ENCODE peak calls at places on chromosomes 16 and 17, in six cellular contexts. W is cardiac muscle cell; J is mesothelial cell of epicardium; S is bronchial epithelial cell; U is CD8-positive, alpha-beta T cell; O is ovary. Q is an unnamed sample.

GRCh38 chr16:53034306-53034705 is 18.4 kb downstream of the CHD9NB start:
- DNase-seq in S (peak), J (no peak), W (no peak), U (no peak), O (no peak), Q (no peak)

GRCh38 chr16:27641260-27641659 is 91.3 kb downstream of the KATNIP start:
- DNase-seq in S (no peak), U (no peak), W (no peak), O (no peak), J (no peak), Q (no peak)

GRCh38 chr16:70570967-70571570 is 47.5 kb downstream of the SF3B3 start:
- DNase-seq in O (no peak), U (no peak), J (no peak), W (no peak), S (no peak), Q (no peak)

GRCh38 chr16:78962457-78962929 is 638.0 kb downstream of the MAF start:
- DNase-seq in S (peak), O (no peak), W (no peak), U (no peak), J (no peak), Q (no peak)

GRCh38 chr17:4600563-4600962 is 16.2 kb downstream of the SMTNL2 start:
- DNase-seq in J (no peak), W (peak), O (no peak), S (no peak), U (no peak), Q (peak)

GRCh38 chr17:56176101-56176500 is 22.8 kb downstream of the ANKFN1 start:
- DNase-seq in O (no peak), S (no peak), U (no peak), J (no peak), W (no peak), Q (no peak)

GRCh38 chr16:9965079-9965478 is 217.1 kb downstream of the GRIN2A start:
- DNase-seq in U (no peak), O (no peak), W (no peak), S (no peak), J (no peak), Q (no peak)

GRCh38 chr16:87854907-87855683 is 14.2 kb downstream of the SLC7A5 start:
- DNase-seq in O (no peak), W (no peak), S (no peak), U (no peak), J (no peak), Q (no peak)

GRCh38 chr17:69639096-69639495 is 224.6 kb downstream of the MAP2K6 start:
- DNase-seq in O (no peak), S (peak), U (no peak), J (no peak), W (no peak), Q (no peak)

GRCh38 chr16:87635541-87636049 is 33.3 kb downstream of the JPH3 start:
- DNase-seq in J (no peak), W (peak), S (peak), O (peak), U (peak), Q (peak)

GRCh38 chr16:47971225-47971624 is 184.6 kb downstream of the ABCC12 start:
- DNase-seq in O (no peak), J (no peak), S (no peak), U (no peak), W (no peak), Q (no peak)

GRCh38 chr16:49097964-49098363 is 183.7 kb downstream of the CBLN1 start:
- DNase-seq in S (no peak), O (no peak), U (no peak), J (no peak), W (no peak), Q (no peak)

GRCh38 chr17:74332017-74332650 is 6.1 kb downstream of the KIF19 start:
- DNase-seq in S (no peak), J (no peak), U (no peak), O (no peak), W (no peak), Q (no peak)

GRCh38 chr16:10172848-10173655 is 9.2 kb downstream of the GRIN2A start:
- DNase-seq in O (no peak), S (no peak), U (no peak), J (no peak), W (no peak), Q (no peak)

GRCh38 chr17:1574697-1575471 is 12.3 kb upstream of the PITPNA start:
- DNase-seq in J (no peak), O (no peak), U (no peak), S (no peak), W (no peak), Q (no peak)

GRCh38 chr16:87576191-87576590 is 26.1 kb upstream of the JPH3 start:
- DNase-seq in S (no peak), W (no peak), J (no peak), U (no peak), O (no peak), Q (no peak)

GRCh38 chr17:33175565-33175964 is 117.5 kb downstream of the ASIC2 start:
- DNase-seq in U (no peak), J (no peak), O (no peak), S (no peak), W (no peak), Q (no peak)

GRCh38 chr17:71432378-71433315 is 688.2 kb upstream of the SOX9 start:
- DNase-seq in U (no peak), O (no peak), S (peak), J (no peak), W (no peak), Q (no peak)

GRCh38 chr16:23587726-23588125 is 8.4 kb downstream of the NDUFAB1 start:
- DNase-seq in O (no peak), W (no peak), U (no peak), S (no peak), J (no peak), Q (no peak)

GRCh38 chr17:74430706-74431567 is 951 bp upstream of the GPRC5C start:
- DNase-seq in O (peak), S (peak), U (no peak), J (peak), W (peak), Q (peak)

GRCh38 chr16:75086281-75086680 is 30.3 kb downstream of the LDHD start:
- DNase-seq in W (no peak), J (no peak), S (no peak), U (no peak), O (no peak), Q (no peak)

GRCh38 chr17:80811181-80812105 is 180.2 kb upstream of the CHMP6 start:
- DNase-seq in W (no peak), S (no peak), J (no peak), O (no peak), U (no peak), Q (no peak)

GRCh38 chr17:19671433-19671832 is 22.9 kb downstream of the ALDH3A2 start:
- DNase-seq in J (no peak), S (no peak), W (no peak), O (no peak), U (no peak), Q (no peak)

GRCh38 chr17:2705263-2705662 is 6.3 kb downstream of the CLUH start:
- DNase-seq in W (no peak), S (no peak), O (no peak), U (no peak), J (no peak), Q (no peak)

GRCh38 chr17:82582709-82583108 is 63.2 kb downstream of the FOXK2 start:
- DNase-seq in W (no peak), S (no peak), U (no peak), J (no peak), O (no peak), Q (no peak)

GRCh38 chr16:13084331-13084730 is 182.9 kb downstream of the SHISA9 start:
- DNase-seq in O (no peak), W (no peak), S (no peak), J (no peak), U (no peak), Q (no peak)

GRCh38 chr17:3695723-3696411 is at the start of gene P2RX5:
- DNase-seq in O (no peak), J (no peak), S (no peak), U (peak), W (peak), Q (peak)

GRCh38 chr17:6953689-6954088 is 42.2 kb upstream of the ALOX12 start:
- DNase-seq in U (no peak), J (no peak), W (no peak), O (no peak), S (peak), Q (no peak)

GRCh38 chr17:40086150-40087044 is 14.0 kb downstream of the NR1D1 start:
- DNase-seq in J (no peak), O (peak), U (peak), W (peak), S (no peak), Q (peak)

GRCh38 chr16:78462261-78463208 is 363.1 kb downstream of the WWOX start:
- DNase-seq in U (no peak), J (no peak), S (no peak), O (no peak), W (no peak), Q (peak)

GRCh38 chr16:84975066-84975465 is 36.3 kb downstream of the ZDHHC7 start:
- DNase-seq in O (no peak), J (no peak), U (no peak), S (no peak), W (no peak), Q (no peak)

GRCh38 chr16:20404637-20405036 is at the start of gene PDILT:
- DNase-seq in S (no peak), W (no peak), O (no peak), J (no peak), U (no peak), Q (no peak)

GRCh38 chr16:88057656-88058055 is 106.4 kb downstream of the BANP start:
- DNase-seq in S (no peak), U (no peak), W (no peak), J (peak), O (no peak), Q (peak)

GRCh38 chr16:53673189-53673588 is 30.5 kb downstream of the RPGRIP1L start:
- DNase-seq in J (no peak), U (no peak), O (no peak), W (no peak), S (no peak), Q (no peak)

GRCh38 chr17:76529224-76529642 is 8.3 kb downstream of the CYGB start:
- DNase-seq in W (no peak), U (no peak), O (peak), S (peak), J (no peak), Q (no peak)

GRCh38 chr16:86220552-86220951 is 289.8 kb upstream of the FOXF1 start:
- DNase-seq in U (no peak), O (no peak), J (no peak), S (no peak), W (no peak), Q (no peak)

GRCh38 chr17:7207120-7208001 is 12.3 kb downstream of the DLG4 start:
- DNase-seq in J (no peak), W (no peak), S (no peak), U (no peak), O (peak), Q (no peak)

DNA sequence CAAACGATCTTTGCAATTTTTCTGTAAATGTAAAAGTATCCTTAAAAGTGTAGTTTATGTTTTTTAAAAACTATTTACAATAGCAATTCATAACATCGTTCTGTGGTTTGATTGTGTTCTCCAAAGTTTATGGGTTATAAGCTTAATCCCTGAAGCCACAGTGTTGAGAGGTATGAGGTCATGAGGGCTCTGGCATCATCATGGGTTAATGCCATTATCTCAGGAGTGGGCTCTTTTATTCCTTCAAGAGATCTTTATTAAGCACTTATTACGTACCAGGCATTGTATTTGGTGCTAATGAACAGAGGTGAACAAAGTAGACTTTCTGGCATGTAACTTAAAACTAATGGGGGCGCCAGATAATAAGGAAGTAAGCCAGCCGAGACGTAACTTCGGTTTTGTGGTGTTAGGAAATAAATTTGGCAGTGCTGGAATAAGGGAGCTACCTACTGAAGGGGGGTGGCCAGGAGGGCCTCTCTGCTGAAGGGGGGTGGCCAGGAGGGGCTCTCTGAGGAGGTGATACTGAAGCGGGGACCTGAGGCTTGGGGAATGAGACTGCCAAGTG is 158.1 kb downstream of the VPS53 start:
- DNase-seq in U (no peak), O (no peak), J (no peak), S (no peak), W (no peak), Q (no peak)
- TF ChIP-seq CTCF in U (no peak), O (no peak), J (no peak), S (no peak), W (peak), Q (no peak)

DNA sequence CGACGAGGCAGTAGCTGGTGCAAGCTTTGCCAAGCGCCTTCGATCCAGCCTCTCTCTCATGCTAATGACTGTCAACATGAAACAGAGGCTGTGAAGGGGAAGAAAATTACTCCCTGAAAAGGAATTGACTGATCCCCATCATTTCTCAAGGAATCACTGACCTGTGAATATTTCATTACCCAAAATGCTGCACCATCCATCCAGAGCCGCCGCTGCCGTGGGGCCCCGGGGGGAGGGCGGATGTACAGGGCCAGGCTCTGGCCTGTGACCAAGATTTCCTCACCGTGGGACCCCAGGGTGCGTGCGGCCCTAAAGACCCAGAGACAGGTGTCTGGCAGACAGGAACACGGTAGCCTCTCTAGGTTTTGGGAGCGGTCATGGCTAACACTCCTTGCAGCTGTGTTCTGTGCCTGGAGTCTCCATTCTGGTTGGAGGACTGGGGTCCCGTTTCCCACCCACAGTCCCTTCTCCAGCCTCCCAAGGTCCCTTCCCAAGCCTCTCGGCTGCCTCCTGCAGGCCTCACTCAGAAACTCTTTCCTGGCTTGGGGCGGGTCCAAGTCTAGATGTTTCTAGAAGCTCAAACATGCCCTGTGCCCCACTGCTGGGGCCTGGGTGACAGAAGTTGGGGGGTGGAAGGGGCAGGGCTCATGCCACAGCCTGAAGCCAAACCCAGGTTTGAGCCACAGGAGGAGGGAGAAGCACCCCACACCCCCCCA is 73.3 kb downstream of the ENGASE start:
- DNase-seq in O (no peak), W (no peak), S (no peak), J (no peak), U (no peak), Q (no peak)
- TF ChIP-seq CTCF in O (no peak), W (no peak), S (no peak), J (no peak), U (no peak), Q (no peak)

GRCh38 chr17:9115446-9116265 is 94.3 kb downstream of the NTN1 start:
- DNase-seq in J (no peak), S (peak), O (peak), U (peak), W (peak), Q (peak)
- TF ChIP-seq CTCF in J (no peak), S (peak), O (no peak), U (no peak), W (peak), Q (no peak)

GRCh38 chr17:58270476-58271290 is 10.1 kb downstream of the MPO start:
- DNase-seq in S (no peak), W (no peak), J (no peak), U (no peak), O (no peak), Q (no peak)
- TF ChIP-seq CTCF in S (peak), W (peak), J (no peak), U (no peak), O (no peak), Q (peak)

GRCh38 chr16:67248401-67249177 is at the start of gene SLC9A5:
- DNase-seq in U (no peak), J (no peak), O (no peak), S (no peak), W (peak), Q (peak)
- TF ChIP-seq CTCF in U (no peak), J (no peak), O (peak), S (peak), W (no peak), Q (no peak)

GRCh38 chr17:38910325-38910724 is 15.1 kb upstream of the LASP1NB start:
- DNase-seq in J (no peak), S (no peak), O (no peak), W (no peak), U (no peak), Q (no peak)

GRCh38 chr17:38905375-38905774 is 20.0 kb upstream of the LASP1NB start:
- DNase-seq in W (no peak), O (no peak), J (no peak), U (no peak), S (no peak), Q (no peak)

GRCh38 chr17:38908676-38909181 is 16.7 kb upstream of the LASP1NB start:
- DNase-seq in U (no peak), S (peak), O (peak), J (no peak), W (no peak), Q (no peak)

GRCh38 chr17:38906429-38907172 is 18.8 kb upstream of the LASP1NB start:
- DNase-seq in J (no peak), O (no peak), U (no peak), W (no peak), S (no peak), Q (no peak)

GRCh38 chr17:38907930-38908675 is 17.3 kb upstream of the LASP1NB start:
- DNase-seq in J (no peak), U (no peak), W (no peak), O (no peak), S (peak), Q (no peak)
- TF ChIP-seq CTCF in J (no peak), U (no peak), W (no peak), O (no peak), S (no peak), Q (no peak)

DNA sequence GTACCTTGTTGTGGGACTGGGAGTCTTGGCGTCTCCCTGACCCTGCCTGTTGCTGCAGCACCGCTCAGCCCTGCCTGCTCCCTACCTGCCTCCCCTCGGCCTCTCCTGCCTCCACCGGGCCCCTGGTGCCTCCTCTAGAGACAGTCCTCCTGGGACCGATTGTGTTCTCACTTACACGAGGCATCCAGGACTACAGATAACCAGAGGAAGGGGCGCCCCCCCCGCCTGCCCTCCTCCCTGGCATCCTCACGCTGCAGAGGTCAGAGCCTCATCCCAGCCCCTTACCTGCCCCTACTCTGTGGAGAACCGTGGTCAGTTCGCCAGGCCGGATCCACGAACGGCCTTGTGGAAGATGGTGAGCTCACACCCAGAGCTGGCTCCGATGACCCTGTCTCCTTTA is 24.8 kb downstream of the MAPT start:
- DNase-seq in W (no peak), S (no peak), U (no peak), O (no peak), J (no peak), Q (no peak)
- TF ChIP-seq CTCF in W (no peak), S (no peak), U (no peak), O (no peak), J (no peak), Q (no peak)

GRCh38 chr17:14886200-14886739 is 378.9 kb downstream of the PMP22 start:
- DNase-seq in S (peak), W (peak), J (no peak), U (no peak), O (no peak), Q (no peak)
- TF ChIP-seq CTCF in S (peak), W (peak), J (no peak), U (no peak), O (no peak), Q (no peak)

Q was measured in glutamatergic neuron.